ENCODE peak calls at places on chromosomes 3 and 15, in four cellular contexts. One of them, this sample, is unnamed.

GRCh38 chr15:70867911-70868467 is 14.0 kb upstream of the LARP6 start:
- DNase-seq in HL-60: no peak
- DNase-seq in GM12878: no peak
- DNase-seq in GM12891: no peak
- DNase-seq in this sample: no peak

GRCh38 chr15:32786906-32787305 is 69.1 kb downstream of the GREM1 start:
- DNase-seq in HL-60: no peak
- DNase-seq in GM12878: no peak
- DNase-seq in GM12891: no peak
- DNase-seq in this sample: no peak

GRCh38 chr3:159075302-159075701 is 273.4 kb downstream of the MFSD1 start:
- DNase-seq in HL-60: no peak
- DNase-seq in GM12878: no peak
- DNase-seq in GM12891: no peak
- DNase-seq in this sample: no peak

GRCh38 chr3:100781311-100781710 is 72.0 kb downstream of the TFG start:
- DNase-seq in HL-60: no peak
- DNase-seq in GM12878: no peak
- DNase-seq in GM12891: no peak
- DNase-seq in this sample: no peak

GRCh38 chr15:74340139-74340538 is 27.3 kb downstream of the CYP11A1 start:
- DNase-seq in HL-60: peak
- DNase-seq in GM12878: no peak
- DNase-seq in GM12891: no peak
- DNase-seq in this sample: no peak

GRCh38 chr15:98221144-98221543 is 260.6 kb downstream of the ARRDC4 start:
- DNase-seq in HL-60: no peak
- DNase-seq in GM12878: no peak
- DNase-seq in GM12891: no peak
- DNase-seq in this sample: no peak

GRCh38 chr3:159232966-159233365 is 431.1 kb downstream of the MFSD1 start:
- DNase-seq in HL-60: no peak
- DNase-seq in GM12878: no peak
- DNase-seq in GM12891: no peak
- DNase-seq in this sample: no peak

GRCh38 chr15:68542771-68543544 is 35.8 kb upstream of the CORO2B start:
- DNase-seq in HL-60: no peak
- DNase-seq in GM12878: no peak
- DNase-seq in GM12891: no peak
- DNase-seq in this sample: no peak

GRCh38 chr15:27449041-27449440 is 478.1 kb downstream of the GABRG3 start:
- DNase-seq in HL-60: no peak
- DNase-seq in GM12878: no peak
- DNase-seq in GM12891: no peak
- DNase-seq in this sample: no peak

GRCh38 chr3:8869613-8870012 is 93.7 kb downstream of the RAD18 start:
- DNase-seq in HL-60: no peak
- DNase-seq in GM12878: no peak
- DNase-seq in GM12891: no peak
- DNase-seq in this sample: no peak

GRCh38 chr3:11521167-11521566 is 122.5 kb downstream of the VGLL4 start:
- DNase-seq in HL-60: no peak
- DNase-seq in GM12878: no peak
- DNase-seq in GM12891: no peak
- DNase-seq in this sample: no peak

GRCh38 chr3:148599478-148599877 is 98.2 kb upstream of the AGTR1 start:
- DNase-seq in HL-60: no peak
- DNase-seq in GM12878: no peak
- DNase-seq in GM12891: no peak
- DNase-seq in this sample: no peak

GRCh38 chr3:128824132-128824850 is 55.1 kb upstream of the ACAD9 start:
- DNase-seq in HL-60: no peak
- DNase-seq in GM12878: no peak
- DNase-seq in GM12891: no peak
- DNase-seq in this sample: no peak

GRCh38 chr3:16028604-16029003 is 145.9 kb upstream of the GALNT15 start:
- DNase-seq in HL-60: no peak
- DNase-seq in GM12878: no peak
- DNase-seq in GM12891: no peak
- DNase-seq in this sample: no peak

GRCh38 chr3:40387001-40387894 is at the start of gene ENTPD3:
- DNase-seq in HL-60: no peak
- DNase-seq in GM12878: no peak
- DNase-seq in GM12891: peak
- DNase-seq in this sample: peak

GRCh38 chr3:141401095-141401494 is 32.8 kb downstream of the ZBTB38 start:
- DNase-seq in HL-60: no peak
- DNase-seq in GM12878: no peak
- DNase-seq in GM12891: no peak
- DNase-seq in this sample: no peak

GRCh38 chr3:42780892-42781700 is 8.0 kb upstream of the CCDC13 start:
- DNase-seq in HL-60: no peak
- DNase-seq in GM12878: peak
- DNase-seq in GM12891: no peak
- DNase-seq in this sample: peak
- TF ChIP-seq SPI1 in HL-60: no peak
- TF ChIP-seq SPI1 in GM12878: no peak
- TF ChIP-seq SPI1 in GM12891: no peak
- TF ChIP-seq SPI1 in this sample: no peak

GRCh38 chr3:10187295-10187876 is 22.7 kb downstream of the IRAK2 start:
- DNase-seq in HL-60: no peak
- DNase-seq in GM12878: no peak
- DNase-seq in GM12891: no peak
- DNase-seq in this sample: no peak

GRCh38 chr3:10185804-10186762 is 21.4 kb downstream of the IRAK2 start:
- DNase-seq in HL-60: no peak
- DNase-seq in GM12878: no peak
- DNase-seq in GM12891: no peak
- DNase-seq in this sample: no peak

GRCh38 chr3:10189557-10190374 is 25.0 kb downstream of the IRAK2 start:
- DNase-seq in HL-60: peak
- DNase-seq in GM12878: peak
- DNase-seq in GM12891: no peak
- DNase-seq in this sample: no peak

GRCh38 chr3:10188798-10189556 is 24.3 kb downstream of the IRAK2 start:
- DNase-seq in HL-60: no peak
- DNase-seq in GM12878: no peak
- DNase-seq in GM12891: no peak
- DNase-seq in this sample: no peak

GRCh38 chr3:10187944-10188343 is 23.2 kb downstream of the IRAK2 start:
- DNase-seq in HL-60: no peak
- DNase-seq in GM12878: no peak
- DNase-seq in GM12891: no peak
- DNase-seq in this sample: no peak
- TF ChIP-seq SPI1 in HL-60: no peak
- TF ChIP-seq SPI1 in GM12878: no peak
- TF ChIP-seq SPI1 in GM12891: no peak
- TF ChIP-seq SPI1 in this sample: no peak

GRCh38 chr15:42456539-42456938 is 34.4 kb downstream of the ZNF106 start:
- DNase-seq in HL-60: no peak
- DNase-seq in GM12878: no peak
- DNase-seq in GM12891: no peak
- DNase-seq in this sample: no peak

GRCh38 chr15:42461261-42461660 is 29.7 kb downstream of the ZNF106 start:
- DNase-seq in HL-60: no peak
- DNase-seq in GM12878: no peak
- DNase-seq in GM12891: no peak
- DNase-seq in this sample: no peak

GRCh38 chr15:42456971-42457370 is 34.0 kb downstream of the ZNF106 start:
- DNase-seq in HL-60: no peak
- DNase-seq in GM12878: no peak
- DNase-seq in GM12891: no peak
- DNase-seq in this sample: no peak

GRCh38 chr15:42453826-42454225 is 37.1 kb downstream of the ZNF106 start:
- DNase-seq in HL-60: no peak
- DNase-seq in GM12878: no peak
- DNase-seq in GM12891: no peak
- DNase-seq in this sample: no peak

DNA sequence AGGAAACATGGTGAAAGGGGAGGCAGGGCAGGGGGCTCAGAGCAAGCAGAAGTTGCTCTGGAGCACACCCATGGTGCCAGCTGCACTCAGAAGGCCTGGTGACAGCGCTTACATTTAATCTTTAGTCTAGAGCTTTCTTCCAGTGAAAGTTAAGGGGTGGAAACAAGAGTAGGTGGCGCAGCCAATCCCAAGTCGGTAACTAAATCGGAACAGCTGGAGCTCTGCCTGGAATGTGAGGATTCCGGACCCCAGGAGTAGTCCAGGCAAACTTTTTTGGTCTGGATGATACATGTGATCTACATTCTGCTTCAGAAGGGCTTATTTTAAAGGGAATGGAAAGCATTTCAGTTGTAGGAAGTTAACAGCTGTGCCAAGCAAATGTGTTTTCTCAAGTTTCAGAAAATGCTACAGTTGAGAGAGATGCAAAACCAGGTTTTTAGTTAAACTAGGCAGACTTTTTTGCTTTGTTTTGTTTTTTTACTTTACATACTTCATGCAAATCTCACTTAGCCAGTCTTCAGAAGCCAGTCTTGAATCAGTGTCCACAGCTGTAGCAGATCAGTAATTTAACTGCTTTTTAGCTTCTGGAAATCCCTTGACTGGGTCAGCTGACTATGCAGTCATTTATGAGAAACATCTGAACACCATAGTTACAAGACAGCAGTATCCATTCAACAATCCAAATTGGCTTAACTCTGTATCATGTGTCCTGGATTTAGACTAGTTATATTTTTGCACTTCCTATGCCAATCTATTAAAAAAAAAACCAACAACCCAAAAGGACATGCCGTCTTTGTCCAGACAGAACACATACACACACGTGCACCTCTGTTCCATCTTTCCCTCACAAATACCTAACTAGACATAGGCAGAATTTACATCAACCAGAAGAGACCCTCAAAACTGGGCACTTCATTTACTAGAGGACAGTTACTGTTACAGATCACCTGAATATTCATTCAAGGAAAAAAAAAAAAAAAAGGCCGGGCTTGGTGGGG is 33.2 kb downstream of the ZNF106 start:
- DNase-seq in HL-60: no peak
- DNase-seq in GM12878: peak
- DNase-seq in GM12891: peak
- DNase-seq in this sample: no peak
- TF ChIP-seq SPI1 in HL-60: no peak
- TF ChIP-seq SPI1 in GM12878: no peak
- TF ChIP-seq SPI1 in GM12891: no peak
- TF ChIP-seq SPI1 in this sample: no peak

GRCh38 chr3:55984631-55985030 is 483.6 kb downstream of the ERC2 start:
- DNase-seq in HL-60: no peak
- DNase-seq in GM12878: no peak
- DNase-seq in GM12891: no peak
- DNase-seq in this sample: no peak

GRCh38 chr3:55989351-55989750 is 478.9 kb downstream of the ERC2 start:
- DNase-seq in HL-60: no peak
- DNase-seq in GM12878: no peak
- DNase-seq in GM12891: no peak
- DNase-seq in this sample: no peak

DNA sequence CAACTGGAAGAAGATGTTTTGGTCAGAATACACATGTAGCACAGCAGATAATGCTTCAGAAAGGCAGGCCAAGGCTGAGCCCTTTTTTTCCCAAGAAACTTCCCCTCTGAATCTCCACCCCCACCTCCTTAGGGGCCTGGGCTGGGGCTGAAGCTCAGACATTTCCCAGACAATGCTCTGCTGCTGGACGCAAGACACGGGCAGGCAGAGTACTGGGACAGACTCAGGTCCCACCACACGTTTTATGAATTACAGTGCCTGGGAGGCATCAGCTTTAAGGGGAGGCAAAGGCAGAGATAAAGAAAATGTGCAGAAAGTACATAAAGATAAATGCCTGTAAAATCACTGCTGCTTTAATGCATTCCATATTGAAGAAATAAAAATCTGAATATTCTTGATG is 479.4 kb downstream of the ERC2 start:
- DNase-seq in HL-60: no peak
- DNase-seq in GM12878: no peak
- DNase-seq in GM12891: no peak
- DNase-seq in this sample: no peak
- TF ChIP-seq SPI1 in HL-60: no peak
- TF ChIP-seq SPI1 in GM12878: no peak
- TF ChIP-seq SPI1 in GM12891: no peak
- TF ChIP-seq SPI1 in this sample: no peak